ENCODE peak calls at places on chromosomes 1 and 21, in six cellular contexts. One of them, this sample, is unnamed.

GRCh38 chr21:40053007-40053406 is 185.8 kb downstream of the PCP4 start:
- DNase-seq in endothelial cell of umbilical vein: no peak
- DNase-seq in esophagus squamous epithelium: no peak
- DNase-seq in GM12892: no peak
- DNase-seq in IMR-90: no peak
- DNase-seq in transverse colon: peak; percentile 13
- DNase-seq in this sample: peak; percentile 31

GRCh38 chr1:7177438-7178126 is 392.3 kb downstream of the CAMTA1 start:
- DNase-seq in IMR-90: no peak
- DNase-seq in transverse colon: no peak
- DNase-seq in endothelial cell of umbilical vein: no peak
- DNase-seq in GM12892: no peak
- DNase-seq in esophagus squamous epithelium: no peak
- DNase-seq in this sample: no peak

GRCh38 chr1:89831462-89832113 is 10.8 kb downstream of the LRRC8D start:
- DNase-seq in IMR-90: no peak
- DNase-seq in endothelial cell of umbilical vein: no peak
- DNase-seq in GM12892: no peak
- DNase-seq in esophagus squamous epithelium: no peak
- DNase-seq in transverse colon: no peak
- DNase-seq in this sample: no peak

GRCh38 chr1:59645893-59646292 is 168.9 kb upstream of the HOOK1 start:
- DNase-seq in esophagus squamous epithelium: no peak
- DNase-seq in transverse colon: no peak
- DNase-seq in GM12892: no peak
- DNase-seq in IMR-90: peak; percentile 80
- DNase-seq in endothelial cell of umbilical vein: no peak
- DNase-seq in this sample: no peak

GRCh38 chr1:152497273-152497672 is 13.3 kb upstream of the LCE5A start:
- DNase-seq in transverse colon: no peak
- DNase-seq in endothelial cell of umbilical vein: no peak
- DNase-seq in GM12892: no peak
- DNase-seq in esophagus squamous epithelium: no peak
- DNase-seq in IMR-90: no peak
- DNase-seq in this sample: no peak

GRCh38 chr21:34190576-34191301 is 117.4 kb downstream of the MRPS6 start:
- DNase-seq in esophagus squamous epithelium: no peak
- DNase-seq in GM12892: no peak
- DNase-seq in endothelial cell of umbilical vein: no peak
- DNase-seq in IMR-90: no peak
- DNase-seq in transverse colon: no peak
- DNase-seq in this sample: no peak

GRCh38 chr1:208047476-208047934 is 136.6 kb upstream of the CD34 start:
- DNase-seq in GM12892: no peak
- DNase-seq in esophagus squamous epithelium: no peak
- DNase-seq in endothelial cell of umbilical vein: no peak
- DNase-seq in transverse colon: peak; percentile 61
- DNase-seq in IMR-90: peak; percentile 43
- DNase-seq in this sample: peak; percentile 79

GRCh38 chr1:79188371-79188770 is 181.8 kb upstream of the ADGRL4 start:
- DNase-seq in endothelial cell of umbilical vein: peak; percentile 90
- DNase-seq in GM12892: no peak
- DNase-seq in transverse colon: no peak
- DNase-seq in IMR-90: peak; percentile 65
- DNase-seq in esophagus squamous epithelium: no peak
- DNase-seq in this sample: no peak

GRCh38 chr1:164588388-164589341 is 29.7 kb downstream of the PBX1 start:
- DNase-seq in transverse colon: peak; percentile 59
- DNase-seq in GM12892: no peak
- DNase-seq in IMR-90: peak; percentile 77
- DNase-seq in endothelial cell of umbilical vein: peak; percentile 77
- DNase-seq in esophagus squamous epithelium: no peak
- DNase-seq in this sample: peak; percentile 75

GRCh38 chr1:45306319-45306718 is 20.4 kb upstream of the HPDL start:
- DNase-seq in endothelial cell of umbilical vein: peak; percentile 25
- DNase-seq in IMR-90: peak; percentile 60
- DNase-seq in GM12892: no peak
- DNase-seq in transverse colon: no peak
- DNase-seq in esophagus squamous epithelium: no peak
- DNase-seq in this sample: no peak

GRCh38 chr1:24775901-24776300 is 30.7 kb downstream of the CLIC4 start:
- DNase-seq in GM12892: no peak
- DNase-seq in IMR-90: no peak
- DNase-seq in endothelial cell of umbilical vein: no peak
- DNase-seq in transverse colon: no peak
- DNase-seq in esophagus squamous epithelium: no peak
- DNase-seq in this sample: no peak

GRCh38 chr1:118954286-118954890 is 33.8 kb downstream of the TBX15 start:
- DNase-seq in GM12892: no peak
- DNase-seq in transverse colon: no peak
- DNase-seq in endothelial cell of umbilical vein: no peak
- DNase-seq in esophagus squamous epithelium: no peak
- DNase-seq in IMR-90: no peak
- DNase-seq in this sample: no peak

GRCh38 chr1:53077599-53077965 is 15.6 kb downstream of the PODN start:
- DNase-seq in GM12892: no peak
- DNase-seq in esophagus squamous epithelium: no peak
- DNase-seq in transverse colon: no peak
- DNase-seq in IMR-90: no peak
- DNase-seq in endothelial cell of umbilical vein: no peak
- DNase-seq in this sample: no peak

GRCh38 chr1:87024936-87025537 is 110.6 kb downstream of the HS2ST1 start:
- DNase-seq in GM12892: no peak
- DNase-seq in IMR-90: peak; percentile 22
- DNase-seq in transverse colon: no peak
- DNase-seq in esophagus squamous epithelium: no peak
- DNase-seq in endothelial cell of umbilical vein: peak; percentile 56
- DNase-seq in this sample: no peak

GRCh38 chr1:154998201-154998780 is 4.3 kb upstream of the ZBTB7B start:
- DNase-seq in transverse colon: no peak
- DNase-seq in IMR-90: no peak
- DNase-seq in endothelial cell of umbilical vein: no peak
- DNase-seq in esophagus squamous epithelium: no peak
- DNase-seq in GM12892: no peak
- DNase-seq in this sample: no peak

GRCh38 chr1:155000725-155001437 is 1.7 kb upstream of the ZBTB7B start:
- DNase-seq in GM12892: peak; percentile 85
- DNase-seq in esophagus squamous epithelium: no peak
- DNase-seq in endothelial cell of umbilical vein: peak; percentile 78
- DNase-seq in transverse colon: peak; percentile 97
- DNase-seq in IMR-90: peak; percentile 77
- DNase-seq in this sample: peak; percentile 93

GRCh38 chr1:155000475-155000724 is 2.2 kb upstream of the ZBTB7B start:
- DNase-seq in GM12892: no peak
- DNase-seq in IMR-90: no peak
- DNase-seq in esophagus squamous epithelium: no peak
- DNase-seq in transverse colon: peak; percentile 57
- DNase-seq in endothelial cell of umbilical vein: no peak
- DNase-seq in this sample: no peak

GRCh38 chr1:154999651-155000474 is 2.7 kb upstream of the ZBTB7B start:
- DNase-seq in esophagus squamous epithelium: no peak
- DNase-seq in GM12892: no peak
- DNase-seq in IMR-90: no peak
- DNase-seq in transverse colon: peak; percentile 70
- DNase-seq in endothelial cell of umbilical vein: peak; percentile 31
- DNase-seq in this sample: peak; percentile 35

GRCh38 chr1:154998818-154999650 is 3.6 kb upstream of the ZBTB7B start:
- DNase-seq in IMR-90: peak; percentile 62
- DNase-seq in GM12892: peak; percentile 79
- DNase-seq in endothelial cell of umbilical vein: peak; percentile 61
- DNase-seq in esophagus squamous epithelium: no peak
- DNase-seq in transverse colon: peak; percentile 78
- DNase-seq in this sample: peak; percentile 63
- TF ChIP-seq POLR2A in IMR-90: no peak
- TF ChIP-seq POLR2A in GM12892: peak; percentile 81
- TF ChIP-seq POLR2A in endothelial cell of umbilical vein: no peak
- TF ChIP-seq POLR2A in esophagus squamous epithelium: no peak
- TF ChIP-seq POLR2A in transverse colon: no peak
- TF ChIP-seq POLR2A in this sample: no peak

DNA sequence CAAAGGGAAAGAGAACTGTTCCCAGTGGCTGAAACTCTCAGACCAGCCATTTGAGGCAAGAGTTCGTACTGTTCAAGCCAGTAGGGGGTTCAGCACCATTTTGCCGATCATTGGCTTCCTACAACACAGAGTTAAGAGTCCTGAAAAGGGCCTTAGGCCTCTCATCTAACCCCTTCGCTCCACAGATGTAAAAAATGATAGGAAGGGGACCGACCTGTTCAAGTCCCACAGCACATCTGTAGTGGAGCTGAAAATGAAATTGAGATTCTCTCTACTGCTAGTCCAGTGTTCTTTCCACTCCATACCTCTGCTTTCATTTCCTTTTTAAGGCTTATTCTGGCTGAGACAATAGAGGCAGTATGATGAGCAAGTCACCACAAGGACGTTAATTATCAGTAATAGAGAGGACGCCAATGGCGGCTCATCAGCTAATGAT is 1.1 kb downstream of the DDR2 start:
- DNase-seq in GM12892: no peak
- DNase-seq in endothelial cell of umbilical vein: peak; percentile 75
- DNase-seq in IMR-90: peak; percentile 59
- DNase-seq in transverse colon: no peak
- DNase-seq in esophagus squamous epithelium: no peak
- DNase-seq in this sample: no peak
- TF ChIP-seq POLR2A in GM12892: no peak
- TF ChIP-seq POLR2A in endothelial cell of umbilical vein: peak; percentile 25
- TF ChIP-seq POLR2A in IMR-90: no peak
- TF ChIP-seq POLR2A in transverse colon: no peak
- TF ChIP-seq POLR2A in esophagus squamous epithelium: peak; percentile 5
- TF ChIP-seq POLR2A in this sample: no peak

DNA sequence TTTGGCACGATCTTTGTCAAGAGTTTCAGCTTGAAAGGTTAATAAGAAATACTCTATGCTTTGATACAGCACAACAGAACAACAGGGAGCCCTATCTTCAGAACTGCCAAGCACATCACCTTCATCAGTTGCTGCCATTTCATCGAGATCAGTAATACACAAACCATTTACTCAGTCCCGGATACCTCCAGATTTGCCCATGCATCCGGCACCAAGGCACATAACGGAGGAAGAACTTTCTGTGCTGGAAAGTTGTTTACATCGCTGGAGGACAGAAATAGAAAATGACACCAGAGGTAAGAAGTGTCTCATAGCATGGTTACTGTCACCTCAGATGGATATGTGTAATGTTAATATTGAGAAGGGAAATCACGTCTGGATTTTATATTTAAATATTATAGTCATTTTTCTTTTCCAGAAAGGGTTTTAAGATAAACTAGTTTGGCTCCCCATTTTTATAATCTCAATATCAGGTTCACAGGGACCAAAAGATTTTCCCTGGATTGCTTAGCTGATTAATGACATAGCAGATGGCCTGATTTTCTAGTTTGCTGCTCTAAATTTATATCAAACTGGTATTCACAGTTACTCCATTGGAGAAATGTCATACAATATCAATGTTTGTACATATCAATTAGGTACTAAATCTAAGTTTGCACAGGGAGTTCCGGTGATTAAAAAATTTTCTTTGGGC is 97.3 kb downstream of the USP25 start:
- DNase-seq in endothelial cell of umbilical vein: no peak
- DNase-seq in esophagus squamous epithelium: no peak
- DNase-seq in IMR-90: no peak
- DNase-seq in transverse colon: no peak
- DNase-seq in GM12892: no peak
- DNase-seq in this sample: no peak
- TF ChIP-seq POLR2A in endothelial cell of umbilical vein: no peak
- TF ChIP-seq POLR2A in esophagus squamous epithelium: no peak
- TF ChIP-seq POLR2A in IMR-90: no peak
- TF ChIP-seq POLR2A in transverse colon: no peak
- TF ChIP-seq POLR2A in GM12892: no peak
- TF ChIP-seq POLR2A in this sample: no peak

GRCh38 chr1:28436211-28436769 is 66.8 kb downstream of the PHACTR4 start:
- DNase-seq in endothelial cell of umbilical vein: no peak
- DNase-seq in esophagus squamous epithelium: no peak
- DNase-seq in transverse colon: no peak
- DNase-seq in GM12892: no peak
- DNase-seq in IMR-90: no peak
- DNase-seq in this sample: no peak

GRCh38 chr1:28439320-28439719 is 66.5 kb upstream of the RCC1 start:
- DNase-seq in esophagus squamous epithelium: no peak
- DNase-seq in transverse colon: no peak
- DNase-seq in IMR-90: no peak
- DNase-seq in GM12892: no peak
- DNase-seq in endothelial cell of umbilical vein: peak; percentile 38
- DNase-seq in this sample: no peak

GRCh38 chr1:28441674-28442073 is 64.2 kb upstream of the RCC1 start:
- DNase-seq in esophagus squamous epithelium: no peak
- DNase-seq in transverse colon: no peak
- DNase-seq in GM12892: no peak
- DNase-seq in endothelial cell of umbilical vein: no peak
- DNase-seq in IMR-90: no peak
- DNase-seq in this sample: no peak

GRCh38 chr1:28437260-28437923 is 67.9 kb downstream of the PHACTR4 start:
- DNase-seq in GM12892: no peak
- DNase-seq in endothelial cell of umbilical vein: peak; percentile 68
- DNase-seq in IMR-90: peak; percentile 80
- DNase-seq in esophagus squamous epithelium: no peak
- DNase-seq in transverse colon: peak; percentile 52
- DNase-seq in this sample: no peak

GRCh38 chr1:28437924-28438699 is 67.7 kb upstream of the RCC1 start:
- DNase-seq in IMR-90: peak; percentile 96
- DNase-seq in GM12892: no peak
- DNase-seq in esophagus squamous epithelium: peak; percentile 21
- DNase-seq in transverse colon: peak; percentile 73
- DNase-seq in endothelial cell of umbilical vein: peak; percentile 95
- DNase-seq in this sample: peak; percentile 75
- TF ChIP-seq POLR2A in IMR-90: peak; percentile 93
- TF ChIP-seq POLR2A in GM12892: no peak
- TF ChIP-seq POLR2A in esophagus squamous epithelium: peak; percentile 76
- TF ChIP-seq POLR2A in transverse colon: peak; percentile 32
- TF ChIP-seq POLR2A in endothelial cell of umbilical vein: peak; percentile 99
- TF ChIP-seq POLR2A in this sample: peak; percentile 71